ENCODE peak calls at places on chromosomes 11 and 22, in six cellular contexts. One of them, this sample, is unnamed.

GRCh38 chr11:113764522-113764921 is 9.0 kb downstream of the ZW10 start:
- DNase-seq in H1: no peak
- DNase-seq in SK-N-SH: no peak
- DNase-seq in K562: no peak
- DNase-seq in HepG2: no peak
- DNase-seq in GM12878: no peak
- DNase-seq in this sample: no peak

GRCh38 chr22:24424001-24424900 is 3.1 kb upstream of the ADORA2A start:
- DNase-seq in H1: peak
- DNase-seq in SK-N-SH: no peak
- DNase-seq in K562: peak
- DNase-seq in HepG2: no peak
- DNase-seq in GM12878: no peak
- DNase-seq in this sample: peak

GRCh38 chr11:107699371-107700348 is 12.2 kb downstream of the SLN start:
- DNase-seq in H1: no peak
- DNase-seq in SK-N-SH: no peak
- DNase-seq in K562: no peak
- DNase-seq in HepG2: no peak
- DNase-seq in GM12878: no peak
- DNase-seq in this sample: no peak

GRCh38 chr22:31122532-31123291 is at the start of gene INPP5J:
- DNase-seq in H1: no peak
- DNase-seq in SK-N-SH: peak
- DNase-seq in K562: no peak
- DNase-seq in HepG2: peak
- DNase-seq in GM12878: no peak
- DNase-seq in this sample: no peak

GRCh38 chr22:48827904-48828555 is 999.6 kb downstream of the BRD1 start:
- DNase-seq in H1: peak
- DNase-seq in SK-N-SH: no peak
- DNase-seq in K562: no peak
- DNase-seq in HepG2: no peak
- DNase-seq in GM12878: no peak
- DNase-seq in this sample: no peak

GRCh38 chr11:134027671-134028070 is 41.2 kb upstream of the JAM3 start:
- DNase-seq in H1: no peak
- DNase-seq in SK-N-SH: no peak
- DNase-seq in K562: no peak
- DNase-seq in HepG2: no peak
- DNase-seq in GM12878: no peak
- DNase-seq in this sample: no peak

GRCh38 chr11:22634897-22635629 is 9.4 kb upstream of the FANCF start:
- DNase-seq in H1: no peak
- DNase-seq in SK-N-SH: no peak
- DNase-seq in K562: peak
- DNase-seq in HepG2: peak
- DNase-seq in GM12878: no peak
- DNase-seq in this sample: no peak

GRCh38 chr11:129117595-129118350 is 74.4 kb downstream of the ARHGAP32 start:
- DNase-seq in H1: no peak
- DNase-seq in SK-N-SH: peak
- DNase-seq in K562: peak
- DNase-seq in HepG2: peak
- DNase-seq in GM12878: no peak
- DNase-seq in this sample: peak

GRCh38 chr11:93025558-93026255 is 56.3 kb downstream of the MTNR1B start:
- DNase-seq in H1: no peak
- DNase-seq in SK-N-SH: no peak
- DNase-seq in K562: no peak
- DNase-seq in HepG2: no peak
- DNase-seq in GM12878: no peak
- DNase-seq in this sample: no peak

GRCh38 chr11:62879554-62879953 is 1.1 kb upstream of the SLC3A2 start:
- DNase-seq in H1: no peak
- DNase-seq in SK-N-SH: no peak
- DNase-seq in K562: no peak
- DNase-seq in HepG2: no peak
- DNase-seq in GM12878: no peak
- DNase-seq in this sample: no peak

GRCh38 chr22:35891442-35891841 is 137.2 kb downstream of the RBFOX2 start:
- DNase-seq in H1: no peak
- DNase-seq in SK-N-SH: peak
- DNase-seq in K562: no peak
- DNase-seq in HepG2: no peak
- DNase-seq in GM12878: no peak
- DNase-seq in this sample: no peak

GRCh38 chr11:6565988-6566703 is 37.3 kb downstream of the RRP8 start:
- DNase-seq in H1: no peak
- DNase-seq in SK-N-SH: no peak
- DNase-seq in K562: no peak
- DNase-seq in HepG2: no peak
- DNase-seq in GM12878: no peak
- DNase-seq in this sample: no peak

GRCh38 chr22:44292521-44292920 is 20.2 kb downstream of the SHISAL1 start:
- DNase-seq in H1: no peak
- DNase-seq in SK-N-SH: no peak
- DNase-seq in K562: no peak
- DNase-seq in HepG2: no peak
- DNase-seq in GM12878: no peak
- DNase-seq in this sample: no peak

GRCh38 chr11:36015806-36016205 is 71.9 kb downstream of the LDLRAD3 start:
- DNase-seq in H1: no peak
- DNase-seq in SK-N-SH: no peak
- DNase-seq in K562: no peak
- DNase-seq in HepG2: no peak
- DNase-seq in GM12878: no peak
- DNase-seq in this sample: no peak

GRCh38 chr11:86990520-86990919 is 35.3 kb upstream of the FZD4 start:
- DNase-seq in H1: no peak
- DNase-seq in SK-N-SH: no peak
- DNase-seq in K562: no peak
- DNase-seq in HepG2: peak
- DNase-seq in GM12878: no peak
- DNase-seq in this sample: no peak

GRCh38 chr11:27012254-27012921 is 18.5 kb downstream of the FIBIN start:
- DNase-seq in H1: no peak
- DNase-seq in SK-N-SH: peak
- DNase-seq in K562: no peak
- DNase-seq in HepG2: no peak
- DNase-seq in GM12878: no peak
- DNase-seq in this sample: no peak

GRCh38 chr22:33923660-33924246 is 3.5 kb upstream of the LARGE1 start:
- DNase-seq in H1: peak
- DNase-seq in SK-N-SH: peak
- DNase-seq in K562: peak
- DNase-seq in HepG2: peak
- DNase-seq in GM12878: no peak
- DNase-seq in this sample: peak

GRCh38 chr11:84686726-84687125 is 940.4 kb downstream of the DLG2 start:
- DNase-seq in H1: no peak
- DNase-seq in SK-N-SH: no peak
- DNase-seq in K562: no peak
- DNase-seq in HepG2: no peak
- DNase-seq in GM12878: no peak
- DNase-seq in this sample: no peak

GRCh38 chr11:126586303-126586627 is 230.8 kb downstream of the ST3GAL4 start:
- DNase-seq in H1: no peak
- DNase-seq in SK-N-SH: no peak
- DNase-seq in K562: no peak
- DNase-seq in HepG2: no peak
- DNase-seq in GM12878: no peak
- DNase-seq in this sample: no peak

GRCh38 chr11:120199613-120200012 is 11.2 kb upstream of the OAF start:
- DNase-seq in H1: no peak
- DNase-seq in SK-N-SH: no peak
- DNase-seq in K562: no peak
- DNase-seq in HepG2: no peak
- DNase-seq in GM12878: no peak
- DNase-seq in this sample: no peak

GRCh38 chr11:63839508-63840355 is 822 bp downstream of the MARK2 start:
- DNase-seq in H1: no peak
- DNase-seq in SK-N-SH: no peak
- DNase-seq in K562: peak
- DNase-seq in HepG2: no peak
- DNase-seq in GM12878: no peak
- DNase-seq in this sample: peak

GRCh38 chr11:58616594-58616993 is 5.9 kb upstream of the CNTF start:
- DNase-seq in H1: no peak
- DNase-seq in SK-N-SH: no peak
- DNase-seq in K562: no peak
- DNase-seq in HepG2: no peak
- DNase-seq in GM12878: no peak
- DNase-seq in this sample: no peak

GRCh38 chr11:17828311-17828751 is 93.8 kb downstream of the KCNC1 start:
- DNase-seq in H1: no peak
- DNase-seq in SK-N-SH: no peak
- DNase-seq in K562: no peak
- DNase-seq in HepG2: no peak
- DNase-seq in GM12878: no peak
- DNase-seq in this sample: no peak

GRCh38 chr11:32290783-32291182 is 144.6 kb downstream of the WT1 start:
- DNase-seq in H1: no peak
- DNase-seq in SK-N-SH: no peak
- DNase-seq in K562: no peak
- DNase-seq in HepG2: peak
- DNase-seq in GM12878: no peak
- DNase-seq in this sample: no peak

GRCh38 chr11:119371778-119372182 is 9.7 kb downstream of the USP2 start:
- DNase-seq in H1: no peak
- DNase-seq in SK-N-SH: peak
- DNase-seq in K562: no peak
- DNase-seq in HepG2: no peak
- DNase-seq in GM12878: no peak
- DNase-seq in this sample: no peak

GRCh38 chr11:73404048-73404447 is 27.8 kb downstream of the RELT start:
- DNase-seq in H1: peak
- DNase-seq in SK-N-SH: peak
- DNase-seq in K562: peak
- DNase-seq in HepG2: peak
- DNase-seq in GM12878: no peak
- DNase-seq in this sample: no peak

GRCh38 chr11:79440451-79441158 is at the start of gene TENM4:
- DNase-seq in H1: peak
- DNase-seq in SK-N-SH: peak
- DNase-seq in K562: no peak
- DNase-seq in HepG2: no peak
- DNase-seq in GM12878: no peak
- DNase-seq in this sample: no peak

GRCh38 chr11:104124979-104125378 is 39.0 kb downstream of the PDGFD start:
- DNase-seq in H1: no peak
- DNase-seq in SK-N-SH: no peak
- DNase-seq in K562: no peak
- DNase-seq in HepG2: no peak
- DNase-seq in GM12878: peak
- DNase-seq in this sample: no peak

GRCh38 chr22:41571786-41572185 is 11.0 kb downstream of the CSDC2 start:
- DNase-seq in H1: no peak
- DNase-seq in SK-N-SH: no peak
- DNase-seq in K562: no peak
- DNase-seq in HepG2: no peak
- DNase-seq in GM12878: no peak
- DNase-seq in this sample: no peak

GRCh38 chr11:10701982-10702381 is 8.4 kb upstream of the IRAG1 start:
- DNase-seq in H1: no peak
- DNase-seq in SK-N-SH: no peak
- DNase-seq in K562: no peak
- DNase-seq in HepG2: no peak
- DNase-seq in GM12878: no peak
- DNase-seq in this sample: no peak

GRCh38 chr11:69918938-69919650 is 99.9 kb upstream of the FGF3 start:
- DNase-seq in H1: peak
- DNase-seq in SK-N-SH: peak
- DNase-seq in K562: peak
- DNase-seq in HepG2: peak
- DNase-seq in GM12878: no peak
- DNase-seq in this sample: peak
- TF ChIP-seq GABPA in H1: peak
- TF ChIP-seq GABPA in SK-N-SH: no peak
- TF ChIP-seq GABPA in K562: no peak
- TF ChIP-seq GABPA in HepG2: no peak
- TF ChIP-seq GABPA in GM12878: no peak
- TF ChIP-seq GABPA in this sample: no peak

GRCh38 chr11:9662273-9662672 is 1.6 kb upstream of the SWAP70 start:
- DNase-seq in H1: no peak
- DNase-seq in SK-N-SH: no peak
- DNase-seq in K562: no peak
- DNase-seq in HepG2: no peak
- DNase-seq in GM12878: no peak
- DNase-seq in this sample: peak
- TF ChIP-seq GABPA in H1: no peak
- TF ChIP-seq GABPA in SK-N-SH: no peak
- TF ChIP-seq GABPA in K562: no peak
- TF ChIP-seq GABPA in HepG2: no peak
- TF ChIP-seq GABPA in GM12878: no peak
- TF ChIP-seq GABPA in this sample: no peak

DNA sequence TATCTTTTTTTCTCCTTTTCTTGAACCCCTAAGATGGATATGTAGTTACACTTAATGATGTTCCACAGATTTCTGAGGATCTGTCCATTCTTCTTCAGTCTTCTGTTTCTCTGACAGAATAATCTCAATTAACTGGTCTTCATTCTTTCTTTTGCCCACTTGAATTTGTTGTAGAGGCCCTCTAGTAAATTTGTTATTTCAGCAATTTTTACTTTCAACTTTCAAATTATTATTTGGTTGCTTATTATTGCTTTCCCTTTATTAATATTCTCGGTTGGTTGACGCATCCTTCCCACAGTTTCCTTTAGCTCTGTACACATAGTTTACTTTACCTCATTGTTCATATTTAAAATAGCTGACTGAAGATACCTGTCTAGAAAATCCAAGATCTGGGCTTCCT is 1013.7 kb upstream of the CNTN5 start:
- DNase-seq in H1: no peak
- DNase-seq in SK-N-SH: no peak
- DNase-seq in K562: no peak
- DNase-seq in HepG2: no peak
- DNase-seq in GM12878: no peak
- DNase-seq in this sample: no peak
- TF ChIP-seq GABPA in H1: no peak
- TF ChIP-seq GABPA in SK-N-SH: no peak
- TF ChIP-seq GABPA in K562: no peak
- TF ChIP-seq GABPA in HepG2: no peak
- TF ChIP-seq GABPA in GM12878: no peak
- TF ChIP-seq GABPA in this sample: no peak

GRCh38 chr11:61541568-61541967 is 33.0 kb downstream of the LRRC10B start:
- DNase-seq in H1: no peak
- DNase-seq in SK-N-SH: peak
- DNase-seq in K562: peak
- DNase-seq in HepG2: no peak
- DNase-seq in GM12878: no peak
- DNase-seq in this sample: peak
- TF ChIP-seq GABPA in H1: no peak
- TF ChIP-seq GABPA in SK-N-SH: no peak
- TF ChIP-seq GABPA in K562: no peak
- TF ChIP-seq GABPA in HepG2: no peak
- TF ChIP-seq GABPA in GM12878: no peak
- TF ChIP-seq GABPA in this sample: no peak

This sample was measured in HL-60.